ENCODE peak calls at places on chromosomes 12 and 14, in five cellular contexts. B is ACHN, P is hepatocyte, J is B cell, T is AG04449. A is an unnamed sample.
A peak's percentile ranks its signal among the peaks of the same experiment; 100 is the strongest.

GRCh38 chr14:95895720-95896119 is 19.1 kb downstream of the TUNAR start:
- DNase-seq in T (no peak), P (peak; percentile 56), B (peak; percentile 37), J (peak; percentile 19), A (no peak)

GRCh38 chr14:39722547-39723273 is 290.5 kb upstream of the FBXO33 start:
- DNase-seq in T (no peak), J (no peak), P (no peak), B (no peak), A (no peak)

GRCh38 chr14:56797003-56797568 is 13.2 kb downstream of the OTX2 start:
- DNase-seq in B (no peak), T (no peak), J (no peak), P (no peak), A (no peak)

GRCh38 chr14:67446371-67447032 is 34.5 kb upstream of the PLEK2 start:
- DNase-seq in J (no peak), B (no peak), T (no peak), P (peak; percentile 31), A (peak; percentile 43)

GRCh38 chr12:67356400-67356799 is 87.2 kb downstream of the CAND1 start:
- DNase-seq in P (no peak), T (no peak), J (no peak), B (no peak), A (no peak)

GRCh38 chr14:88516742-88517418 is 37.9 kb downstream of the PTPN21 start:
- DNase-seq in T (no peak), J (no peak), P (peak; percentile 44), B (no peak), A (no peak)

GRCh38 chr14:104650057-104650980 is 39.1 kb upstream of the INF2 start:
- DNase-seq in P (peak; percentile 86), B (peak; percentile 56), T (no peak), J (peak; percentile 89), A (peak; percentile 63)

GRCh38 chr12:46998811-46999368 is 80.5 kb upstream of the PCED1B start:
- DNase-seq in P (no peak), J (no peak), B (no peak), T (no peak), A (no peak)

GRCh38 chr12:2877959-2878732 is 1.1 kb downstream of the RHNO1 start:
- DNase-seq in T (no peak), B (peak; percentile 47), P (peak; percentile 45), J (peak; percentile 51), A (no peak)

GRCh38 chr12:26620907-26621306 is 212.1 kb downstream of the ITPR2 start:
- DNase-seq in B (no peak), P (no peak), J (no peak), T (no peak), A (no peak)

GRCh38 chr12:43852744-43853143 is 16.9 kb downstream of the TMEM117 start:
- DNase-seq in P (no peak), B (no peak), T (no peak), J (no peak), A (no peak)

GRCh38 chr12:107759410-107759809 is 1.5 kb downstream of the PRDM4 start:
- DNase-seq in T (peak; percentile 42), P (peak; percentile 89), J (no peak), B (peak; percentile 92), A (no peak)

GRCh38 chr12:97643961-97644360 is 181.4 kb downstream of the RMST start:
- DNase-seq in T (no peak), B (peak; percentile 38), J (no peak), P (no peak), A (no peak)

GRCh38 chr14:88681755-88682494 is 110.8 kb downstream of the EML5 start:
- DNase-seq in P (no peak), J (no peak), B (no peak), T (no peak), A (no peak)

GRCh38 chr12:131862994-131863710 is 31.3 kb upstream of the ULK1 start:
- DNase-seq in J (no peak), P (no peak), T (no peak), B (no peak), A (no peak)

GRCh38 chr14:68968051-68968450 is 11.1 kb downstream of the ACTN1 start:
- DNase-seq in J (no peak), P (no peak), T (no peak), B (no peak), A (no peak)

GRCh38 chr14:75399819-75400678 is 27.8 kb upstream of the JDP2 start:
- DNase-seq in T (no peak), P (peak; percentile 53), B (peak; percentile 47), J (no peak), A (peak; percentile 48)

GRCh38 chr12:5780536-5780935 is 164.5 kb downstream of the ANO2 start:
- DNase-seq in P (no peak), J (no peak), B (no peak), T (no peak), A (no peak)

GRCh38 chr14:90968025-90968424 is 92.4 kb downstream of the RPS6KA5 start:
- DNase-seq in P (no peak), B (no peak), J (no peak), T (no peak), A (no peak)

GRCh38 chr12:80778005-80778541 is 61.4 kb downstream of the MYF5 start:
- DNase-seq in J (no peak), P (peak; percentile 71), T (peak; percentile 77), B (peak; percentile 84), A (peak; percentile 44)

GRCh38 chr12:95335948-95336347 is 118.3 kb downstream of the VEZT start:
- DNase-seq in J (no peak), T (no peak), P (no peak), B (no peak), A (no peak)

GRCh38 chr12:112122823-112123690 is 2.3 kb upstream of the TRAFD1 start:
- DNase-seq in J (no peak), P (peak; percentile 23), B (no peak), T (no peak), A (no peak)